ENCODE peak calls at places on chromosomes 7 and 10, in five cellular contexts. S, R, M, E and U are unnamed samples.

GRCh38 chr7:154242709-154243108 is 190.5 kb downstream of the DPP6 start:
- DNase-seq in R (no peak), M (no peak), S (no peak), E (no peak), U (no peak)

GRCh38 chr10:63237396-63237795 is 104.3 kb downstream of the NRBF2 start:
- DNase-seq in S (no peak), E (no peak), M (no peak), R (no peak), U (no peak)

GRCh38 chr7:87797798-87798403 is 78.3 kb downstream of the SLC25A40 start:
- DNase-seq in E (peak), S (no peak), M (peak), R (peak), U (peak)

GRCh38 chr7:78073470-78074382 is 275.2 kb downstream of the PHTF2 start:
- DNase-seq in S (no peak), R (peak), E (no peak), M (no peak), U (no peak)

GRCh38 chr10:2119316-2119715 is 382.0 kb upstream of the ADARB2 start:
- DNase-seq in R (peak), E (no peak), S (no peak), M (no peak), U (no peak)

GRCh38 chr10:86334515-86335085 is 32.0 kb downstream of the GRID1 start:
- DNase-seq in M (no peak), R (no peak), S (no peak), E (no peak), U (no peak)

GRCh38 chr10:4549254-4549653 is 276.8 kb upstream of the AKR1E2 start:
- DNase-seq in E (no peak), S (no peak), R (peak), M (no peak), U (no peak)

GRCh38 chr10:71471031-71471430 is 74.3 kb downstream of the CDH23 start:
- DNase-seq in E (no peak), R (no peak), M (no peak), S (no peak), U (no peak)

GRCh38 chr7:74233655-74234280 is 20.4 kb downstream of the RFC2 start:
- DNase-seq in M (no peak), S (no peak), E (no peak), R (peak), U (no peak)

GRCh38 chr7:158103378-158103777 is 484.2 kb downstream of the PTPRN2 start:
- DNase-seq in S (peak), E (no peak), M (no peak), R (no peak), U (no peak)

GRCh38 chr10:17084989-17085725 is 44.5 kb downstream of the CUBN start:
- DNase-seq in E (no peak), R (no peak), M (no peak), S (peak), U (no peak)

GRCh38 chr10:67853512-67853911 is 15.5 kb upstream of the DNAJC12 start:
- DNase-seq in R (no peak), E (no peak), S (no peak), M (no peak), U (no peak)

GRCh38 chr10:133140417-133141143 is 19.4 kb upstream of the KNDC1 start:
- DNase-seq in E (no peak), M (no peak), S (peak), R (no peak), U (no peak)

GRCh38 chr7:151380199-151381082 is 29.4 kb downstream of the WDR86 start:
- DNase-seq in M (no peak), R (no peak), S (no peak), E (no peak), U (no peak)

GRCh38 chr10:111113961-111114830 is 37.4 kb downstream of the ADRA2A start:
- DNase-seq in E (no peak), M (no peak), R (peak), S (no peak), U (no peak)

GRCh38 chr10:126781817-126782216 is 111.3 kb upstream of the C10orf90 start:
- DNase-seq in M (no peak), E (no peak), R (no peak), S (no peak), U (no peak)

GRCh38 chr7:20514364-20514763 is 101.1 kb upstream of the ABCB5 start:
- DNase-seq in M (peak), E (no peak), S (peak), R (peak), U (no peak)

GRCh38 chr7:141291541-141291940 is 217.7 kb downstream of the TMEM178B start:
- DNase-seq in E (peak), R (no peak), S (no peak), M (no peak), U (no peak)

GRCh38 chr10:97543025-97543546 is 29.5 kb upstream of the ANKRD2 start:
- DNase-seq in M (no peak), E (no peak), S (peak), R (peak), U (no peak)

GRCh38 chr10:132859084-132859855 is 73.3 kb upstream of the NKX6-2 start:
- DNase-seq in S (no peak), R (no peak), E (no peak), M (no peak), U (no peak)

GRCh38 chr7:44305564-44306507 is 19.6 kb downstream of the CAMK2B start:
- DNase-seq in E (no peak), M (no peak), R (no peak), S (peak), U (no peak)

GRCh38 chr10:44415121-44415520 is 30.2 kb upstream of the CXCL12 start:
- DNase-seq in E (no peak), R (peak), M (no peak), S (no peak), U (no peak)

GRCh38 chr7:2198206-2198605 is 34.5 kb downstream of the MAD1L1 start:
- DNase-seq in E (no peak), M (peak), S (peak), R (no peak), U (no peak)

GRCh38 chr7:46454796-46455195 is 533.7 kb upstream of the IGFBP3 start:
- DNase-seq in E (no peak), S (peak), M (no peak), R (no peak), U (no peak)

GRCh38 chr7:155813791-155814568 is 1.7 kb upstream of the SHH start:
- DNase-seq in S (peak), R (no peak), E (no peak), M (no peak), U (no peak)

GRCh38 chr7:87875151-87876039 is 765 bp downstream of the SLC25A40 start:
- DNase-seq in R (peak), M (no peak), S (no peak), E (peak), U (peak)

GRCh38 chr7:74269757-74270277 is 15.6 kb upstream of the RFC2 start:
- DNase-seq in R (peak), S (peak), M (peak), E (peak), U (peak)

GRCh38 chr10:97307866-97308780 is 10.9 kb upstream of the FRAT1 start:
- DNase-seq in E (no peak), S (no peak), M (no peak), R (no peak), U (no peak)

GRCh38 chr7:16033233-16033632 is 346.8 kb upstream of the MEOX2 start:
- DNase-seq in E (no peak), R (no peak), M (no peak), S (no peak), U (no peak)

GRCh38 chr7:26155531-26156375 is 3.8 kb downstream of the NFE2L3 start:
- DNase-seq in M (no peak), R (peak), S (no peak), E (no peak), U (no peak)

GRCh38 chr10:124268976-124269375 is 149.7 kb downstream of the OAT start:
- DNase-seq in R (no peak), E (no peak), S (peak), M (no peak), U (no peak)

GRCh38 chr10:110209926-110210662 is 2.7 kb downstream of the MXI1 start:
- DNase-seq in M (no peak), S (peak), R (peak), E (peak), U (peak)

GRCh38 chr10:3740157-3740871 is 44.7 kb downstream of the KLF6 start:
- DNase-seq in R (peak), S (no peak), M (no peak), E (no peak), U (no peak)